ENCODE peak calls at places on chromosome 15, in four cellular contexts. A is GM12891, C is HCT116, H is stomach. Q is an unnamed sample.

GRCh38 chr15:71480566-71480965 is 329.8 kb upstream of the NR2E3 start:
- DNase-seq in A (no peak), H (no peak), C (no peak), Q (no peak)

GRCh38 chr15:76903251-76903681 is 1.9 kb downstream of the SCAPER start:
- DNase-seq in C (peak), H (no peak), A (no peak), Q (no peak)

GRCh38 chr15:99090938-99091337 is 13.9 kb upstream of the SYNM start:
- DNase-seq in A (no peak), H (no peak), C (no peak), Q (no peak)

GRCh38 chr15:75836953-75837321 is 6.3 kb upstream of the UBE2Q2 start:
- DNase-seq in H (no peak), C (no peak), A (peak), Q (no peak)

GRCh38 chr15:75694241-75695182 is 18.1 kb downstream of the CSPG4 start:
- DNase-seq in A (no peak), H (peak), C (no peak), Q (peak)

GRCh38 chr15:94722025-94722636 is 490.8 kb downstream of the MCTP2 start:
- DNase-seq in H (no peak), C (no peak), A (no peak), Q (no peak)

GRCh38 chr15:42090375-42090774 is 4.0 kb downstream of the PLA2G4D start:
- DNase-seq in C (no peak), A (no peak), H (peak), Q (peak)

GRCh38 chr15:40595773-40596172 is 1.7 kb downstream of the KNL1 start:
- DNase-seq in A (no peak), C (no peak), H (no peak), Q (no peak)

GRCh38 chr15:95059346-95059905 is 828.1 kb downstream of the MCTP2 start:
- DNase-seq in H (no peak), A (no peak), C (no peak), Q (no peak)

GRCh38 chr15:98754283-98755022 is 106.1 kb downstream of the IGF1R start:
- DNase-seq in H (no peak), A (no peak), C (no peak), Q (no peak)

GRCh38 chr15:34318277-34319079 is 19.1 kb downstream of the SLC12A6 start:
- DNase-seq in A (no peak), C (peak), H (peak), Q (peak)

GRCh38 chr15:77710171-77710570 is 77.5 kb upstream of the LINGO1 start:
- DNase-seq in A (no peak), H (no peak), C (no peak), Q (no peak)

GRCh38 chr15:35874260-35874905 is 328.4 kb upstream of the DPH6 start:
- DNase-seq in H (no peak), C (peak), A (no peak), Q (no peak)

GRCh38 chr15:96329403-96329981 is 1.0 kb upstream of the NR2F2 start:
- DNase-seq in C (no peak), A (no peak), H (no peak), Q (no peak)

GRCh38 chr15:96325579-96326331 is 4.7 kb upstream of the NR2F2 start:
- DNase-seq in H (no peak), A (no peak), C (no peak), Q (no peak)

GRCh38 chr15:96326551-96327154 is 3.8 kb upstream of the NR2F2 start:
- DNase-seq in H (peak), A (no peak), C (no peak), Q (peak)

GRCh38 chr15:96328101-96328958 is 2.2 kb upstream of the NR2F2 start:
- DNase-seq in A (no peak), C (no peak), H (no peak), Q (no peak)

GRCh38 chr15:96327155-96327741 is 3.3 kb upstream of the NR2F2 start:
- DNase-seq in A (no peak), H (no peak), C (peak), Q (no peak)
- TF ChIP-seq POLR2AphosphoS5 in A (no peak), H (peak), C (peak), Q (peak)

GRCh38 chr15:68795298-68795848 is 25.3 kb downstream of the ANP32A start:
- DNase-seq in H (peak), C (no peak), A (peak), Q (peak)
- TF ChIP-seq POLR2A in H (no peak), C (no peak), A (peak), Q (no peak)

GRCh38 chr15:92449476-92449875 is 55.8 kb downstream of the ST8SIA2 start:
- DNase-seq in C (no peak), A (no peak), H (no peak), Q (no peak)
- TF ChIP-seq POLR2AphosphoS5 in C (no peak), A (no peak), H (no peak), Q (no peak)

GRCh38 chr15:89880727-89881126 is 13.1 kb downstream of the AP3S2 start:
- DNase-seq in H (no peak), C (no peak), A (no peak), Q (no peak)

GRCh38 chr15:89870688-89871288 is 23.0 kb downstream of the AP3S2 start:
- DNase-seq in A (no peak), H (no peak), C (no peak), Q (no peak)

GRCh38 chr15:89876736-89877135 is 17.1 kb downstream of the AP3S2 start:
- DNase-seq in H (no peak), A (no peak), C (no peak), Q (no peak)

GRCh38 chr15:89878323-89878722 is 15.5 kb downstream of the AP3S2 start:
- DNase-seq in H (no peak), C (no peak), A (no peak), Q (no peak)

DNA sequence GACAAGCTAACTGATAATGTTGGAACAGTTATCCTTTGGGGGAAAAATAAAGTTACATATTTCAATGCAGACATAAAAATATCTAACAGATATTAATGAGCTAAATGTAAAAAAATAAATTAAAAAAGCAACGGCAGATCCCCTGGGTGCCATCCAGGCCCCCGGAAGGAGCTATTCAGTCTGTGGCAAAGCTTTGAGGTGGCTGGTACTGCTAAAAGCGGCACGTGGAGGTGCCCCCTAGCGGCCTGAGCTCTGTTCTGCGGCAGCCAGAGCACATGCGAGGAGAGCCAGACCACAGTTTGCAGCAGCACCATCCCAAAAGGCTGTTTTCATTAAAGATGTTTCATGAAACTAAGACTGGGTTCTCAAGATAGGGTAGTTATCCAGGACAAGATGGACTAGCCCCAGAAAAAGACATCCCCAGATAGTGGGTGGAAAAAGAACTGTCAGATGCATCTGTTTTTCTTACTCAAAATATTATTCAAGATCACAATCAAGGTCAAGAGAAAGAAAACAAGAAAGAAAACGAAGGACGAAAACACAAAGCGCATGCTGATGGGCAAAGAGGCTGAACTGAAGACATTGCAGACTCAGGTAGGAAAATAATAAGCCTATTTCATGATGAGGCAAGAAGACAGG is 18.7 kb downstream of the AP3S2 start:
- DNase-seq in H (peak), A (peak), C (peak), Q (peak)
- TF ChIP-seq POLR2A in H (no peak), A (no peak), C (no peak), Q (no peak)

DNA sequence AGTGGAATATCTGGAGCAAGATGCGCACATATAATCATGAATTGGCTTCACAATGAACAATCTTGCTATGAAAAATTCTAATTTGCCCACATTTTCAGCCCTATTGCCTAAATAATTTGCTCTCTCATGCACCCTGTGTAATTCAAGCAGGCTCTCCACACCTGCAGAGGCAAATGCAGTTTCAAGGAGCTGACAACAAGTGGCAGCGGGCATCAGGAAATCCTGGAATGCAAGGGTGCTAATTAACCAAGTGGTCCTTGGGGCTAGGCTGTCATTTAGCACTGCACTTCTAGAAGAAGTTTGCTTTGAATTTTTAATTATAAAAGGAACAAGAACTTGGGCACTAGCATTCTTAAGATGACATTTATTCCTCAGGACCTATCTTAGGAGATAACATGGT is 56.3 kb upstream of the ICE2 start:
- DNase-seq in H (no peak), C (no peak), A (no peak), Q (no peak)
- TF ChIP-seq POLR2AphosphoS5 in H (no peak), C (no peak), A (no peak), Q (no peak)

DNA sequence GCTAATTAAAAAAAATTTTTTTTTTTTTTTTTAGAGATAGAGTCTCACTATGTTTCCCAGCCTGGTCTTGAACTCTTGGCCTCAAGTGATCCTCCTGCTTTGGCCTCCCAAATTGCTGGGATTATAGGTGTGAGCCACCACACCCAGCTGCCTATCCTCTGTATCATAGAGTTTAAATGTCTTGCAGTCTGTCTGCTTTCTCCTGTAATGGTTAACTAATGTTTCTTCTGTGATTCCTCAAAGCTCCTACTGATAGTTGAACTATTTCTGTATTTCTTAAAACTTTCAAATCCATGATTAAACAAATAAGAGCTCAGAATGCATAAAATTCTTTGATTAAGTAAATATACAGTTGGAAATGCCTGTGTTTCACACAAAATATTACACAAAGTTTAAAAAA is 115.4 kb upstream of the TPM1 start:
- DNase-seq in C (no peak), A (no peak), H (no peak), Q (no peak)
- TF ChIP-seq POLR2A in C (no peak), A (no peak), H (no peak), Q (no peak)

GRCh38 chr15:25391971-25392733 is 46.7 kb downstream of the UBE3A start:
- DNase-seq in C (no peak), H (no peak), A (no peak), Q (no peak)
- TF ChIP-seq POLR2AphosphoS5 in C (no peak), H (no peak), A (no peak), Q (peak)

GRCh38 chr15:70196314-70197291 is 98.9 kb upstream of the TLE3 start:
- DNase-seq in C (no peak), H (peak), A (peak), Q (peak)
- TF ChIP-seq POLR2A in C (no peak), H (no peak), A (peak), Q (no peak)

DNA sequence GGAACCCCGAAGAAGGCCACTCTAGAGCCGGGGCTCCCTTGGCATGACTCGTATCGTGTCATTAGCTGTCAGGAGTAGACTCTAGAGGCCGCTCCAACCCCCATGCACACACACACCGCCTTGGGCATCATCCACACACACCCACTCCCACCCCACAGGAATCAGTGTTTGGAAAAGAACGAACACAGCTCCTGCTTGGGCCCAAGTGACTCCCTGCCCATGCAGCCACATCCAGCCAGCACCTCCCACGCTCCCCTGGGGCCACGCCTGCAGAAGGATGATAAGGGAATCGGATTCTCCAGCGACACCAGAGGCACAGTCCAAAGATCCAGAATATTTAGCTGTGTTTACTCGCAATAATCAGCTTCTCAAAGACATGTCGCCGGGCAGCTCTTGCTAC is 221.7 kb downstream of the TLE3 start:
- DNase-seq in C (no peak), A (no peak), H (no peak), Q (no peak)
- TF ChIP-seq POLR2AphosphoS5 in C (no peak), A (no peak), H (no peak), Q (no peak)

Q was measured in transverse colon.